ENCODE peak calls at places on chromosomes 4 and X, in four cellular contexts. One of them, this sample, is unnamed.

GRCh38 chrX:78011846-78012245 is 42.4 kb upstream of the PGAM4 start:
- DNase-seq in HCT116: no peak
- DNase-seq in HepG2: no peak
- DNase-seq in K562: no peak
- DNase-seq in this sample: no peak

GRCh38 chrX:101108293-101108692 is 10.3 kb downstream of the CENPI start:
- DNase-seq in K562: no peak
- DNase-seq in HepG2: no peak
- DNase-seq in HCT116: no peak
- DNase-seq in this sample: no peak

GRCh38 chrX:3271485-3272186 is 74.8 kb downstream of the MXRA5 start:
- DNase-seq in HepG2: no peak
- DNase-seq in HCT116: no peak
- DNase-seq in K562: no peak
- DNase-seq in this sample: no peak

GRCh38 chrX:83108278-83108677 is 399.8 kb upstream of the POU3F4 start:
- DNase-seq in HCT116: no peak
- DNase-seq in HepG2: no peak
- DNase-seq in K562: no peak
- DNase-seq in this sample: no peak

GRCh38 chrX:128805236-128805635 is 718.1 kb downstream of the SMARCA1 start:
- DNase-seq in HepG2: no peak
- DNase-seq in HCT116: no peak
- DNase-seq in K562: no peak
- DNase-seq in this sample: no peak

GRCh38 chr4:338759-339097 is 1.1 kb downstream of the ZNF141 start:
- DNase-seq in K562: no peak
- DNase-seq in HCT116: no peak
- DNase-seq in HepG2: no peak
- DNase-seq in this sample: no peak

GRCh38 chr4:98778206-98778605 is 119.8 kb upstream of the TSPAN5 start:
- DNase-seq in HepG2: peak
- DNase-seq in HCT116: no peak
- DNase-seq in K562: no peak
- DNase-seq in this sample: peak

GRCh38 chrX:135421537-135421931 is 210 bp upstream of the SMIM10L2A start:
- DNase-seq in HCT116: peak
- DNase-seq in HepG2: no peak
- DNase-seq in K562: peak
- DNase-seq in this sample: peak

GRCh38 chr4:2796261-2797187 is 3.6 kb downstream of the SH3BP2 start:
- DNase-seq in HepG2: no peak
- DNase-seq in K562: no peak
- DNase-seq in HCT116: no peak
- DNase-seq in this sample: no peak

GRCh38 chr4:16893141-16893571 is 5.3 kb downstream of the LDB2 start:
- DNase-seq in K562: no peak
- DNase-seq in HCT116: no peak
- DNase-seq in HepG2: no peak
- DNase-seq in this sample: no peak

GRCh38 chr4:153111426-153112070 is 92.7 kb upstream of the TRIM2 start:
- DNase-seq in HCT116: no peak
- DNase-seq in K562: no peak
- DNase-seq in HepG2: no peak
- DNase-seq in this sample: no peak

GRCh38 chr4:77015390-77015789 is 60.4 kb downstream of the CCNI start:
- DNase-seq in K562: no peak
- DNase-seq in HCT116: no peak
- DNase-seq in HepG2: no peak
- DNase-seq in this sample: no peak

GRCh38 chrX:17052210-17052609 is 105.8 kb downstream of the REPS2 start:
- DNase-seq in HCT116: no peak
- DNase-seq in HepG2: no peak
- DNase-seq in K562: no peak
- DNase-seq in this sample: no peak

GRCh38 chr4:153252122-153252521 is 47.9 kb downstream of the TRIM2 start:
- DNase-seq in HepG2: no peak
- DNase-seq in HCT116: no peak
- DNase-seq in K562: no peak
- DNase-seq in this sample: no peak

DNA sequence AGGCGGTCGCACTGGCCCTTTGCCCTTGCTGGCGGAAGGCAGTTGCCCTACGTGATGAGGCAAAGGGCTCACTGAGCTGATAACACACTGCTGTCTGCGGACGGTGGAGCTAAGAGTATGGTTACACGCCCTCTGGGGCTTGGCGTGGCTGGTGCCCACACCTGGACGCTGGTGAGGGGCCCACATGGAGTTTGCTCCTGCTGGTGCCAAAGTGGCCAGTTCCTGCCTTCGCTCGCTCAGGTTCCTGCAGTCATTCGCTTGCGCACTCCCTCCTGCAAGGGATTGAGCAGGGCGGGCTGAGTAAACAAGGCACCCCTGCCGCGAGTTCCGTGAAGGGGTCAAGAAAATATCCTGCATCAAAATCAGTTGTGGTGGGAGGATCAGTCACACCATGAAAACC is 18.4 kb downstream of the SPARCL1 start:
- DNase-seq in HepG2: no peak
- DNase-seq in K562: no peak
- DNase-seq in HCT116: no peak
- DNase-seq in this sample: no peak
- H3K27ac ChIP-seq in HepG2: no peak
- H3K27ac ChIP-seq in K562: no peak
- H3K27ac ChIP-seq in HCT116: no peak
- H3K27ac ChIP-seq in this sample: no peak

DNA sequence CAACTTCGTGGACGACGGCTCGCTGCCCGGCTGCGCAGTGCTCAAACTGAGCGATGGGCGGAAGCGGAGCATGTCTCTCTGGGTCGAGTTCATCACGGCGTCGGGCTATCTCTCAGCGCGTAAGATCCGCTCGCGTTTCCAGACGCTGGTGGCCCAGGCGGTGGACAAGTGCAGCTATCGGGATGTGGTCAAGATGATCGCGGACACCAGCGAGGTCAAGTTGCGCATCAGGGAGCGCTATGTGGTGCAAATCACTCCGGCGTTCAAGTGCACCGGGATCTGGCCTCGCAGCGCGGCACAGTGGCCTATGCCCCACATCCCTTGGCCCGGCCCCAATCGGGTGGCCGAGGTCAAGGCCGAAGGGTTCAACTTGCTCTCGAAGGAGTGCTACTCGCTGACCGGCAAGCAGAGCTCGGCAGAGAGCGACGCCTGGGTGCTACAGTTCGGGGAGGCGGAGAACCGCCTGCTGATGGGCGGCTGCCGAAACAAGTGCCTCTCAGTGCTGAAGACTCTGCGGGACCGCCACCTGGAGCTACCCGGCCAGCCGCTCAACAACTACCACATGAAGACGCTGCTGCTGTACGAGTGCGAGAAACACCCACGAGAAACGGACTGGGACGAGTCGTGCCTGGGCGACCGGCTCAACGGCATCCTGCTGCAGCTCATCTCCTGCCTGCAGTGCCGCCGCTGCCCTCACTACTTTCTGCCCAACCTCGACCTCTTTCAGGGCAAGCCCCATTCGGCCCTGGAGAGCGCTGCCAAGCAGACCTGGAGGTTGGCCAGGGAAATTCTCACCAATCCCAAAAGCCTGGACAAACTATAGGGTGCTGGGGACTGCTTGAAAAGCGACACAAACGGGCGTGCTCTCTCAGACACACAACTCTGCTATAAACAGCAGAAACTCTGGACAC is 1.6 kb downstream of the MAB21L2 start:
- DNase-seq in HCT116: no peak
- DNase-seq in HepG2: no peak
- DNase-seq in K562: no peak
- DNase-seq in this sample: no peak
- H3K4me3 ChIP-seq in HCT116: no peak
- H3K4me3 ChIP-seq in HepG2: no peak
- H3K4me3 ChIP-seq in K562: no peak
- H3K4me3 ChIP-seq in this sample: peak

GRCh38 chr4:182246401-182247205 is 3.4 kb downstream of the TENM3 start:
- DNase-seq in HCT116: no peak
- DNase-seq in HepG2: no peak
- DNase-seq in K562: no peak
- DNase-seq in this sample: no peak

GRCh38 chr4:182245041-182245440 is 1.8 kb downstream of the TENM3 start:
- DNase-seq in HepG2: no peak
- DNase-seq in K562: no peak
- DNase-seq in HCT116: no peak
- DNase-seq in this sample: no peak

GRCh38 chr4:182242793-182243192 is 409 bp upstream of the TENM3 start:
- DNase-seq in HepG2: no peak
- DNase-seq in K562: no peak
- DNase-seq in HCT116: no peak
- DNase-seq in this sample: no peak

GRCh38 chr4:182248295-182248694 is 5.1 kb downstream of the TENM3 start:
- DNase-seq in K562: no peak
- DNase-seq in HCT116: no peak
- DNase-seq in HepG2: no peak
- DNase-seq in this sample: no peak

DNA sequence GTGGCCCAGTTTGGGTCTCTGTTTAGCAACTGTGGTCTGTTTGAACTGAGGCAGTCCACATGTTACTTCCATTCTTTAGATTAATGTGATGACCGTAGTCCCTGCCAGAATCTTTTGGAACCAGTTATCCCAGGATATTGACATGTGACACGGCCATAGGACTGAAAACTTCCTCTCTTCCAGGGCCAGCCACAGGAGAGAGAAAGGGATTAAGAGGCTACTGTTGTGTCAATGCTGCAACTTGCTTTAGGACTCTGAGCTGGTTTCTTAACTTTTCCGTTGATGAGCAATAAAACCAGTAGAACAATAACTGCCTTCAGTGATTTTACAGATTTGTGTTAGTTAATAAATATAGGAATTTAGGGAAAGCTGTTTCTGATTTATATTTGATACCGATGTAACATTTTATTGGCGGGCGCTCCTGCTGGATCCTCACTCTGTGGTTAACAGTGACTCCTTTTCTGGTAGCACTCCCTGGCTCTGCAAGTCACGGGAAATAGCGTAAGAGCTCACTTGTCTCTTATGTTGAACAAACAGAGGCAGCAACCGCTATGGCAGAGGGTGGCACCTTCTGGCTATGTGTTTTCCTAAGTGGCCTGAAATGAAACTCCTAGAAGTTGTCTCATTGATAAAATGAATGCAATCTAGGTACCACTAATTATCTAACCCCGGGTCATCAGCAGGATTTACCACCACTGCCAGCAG is 2.5 kb downstream of the TENM3 start:
- DNase-seq in HepG2: no peak
- DNase-seq in HCT116: no peak
- DNase-seq in K562: no peak
- DNase-seq in this sample: no peak
- TF ChIP-seq TCF7L2 in HepG2: no peak
- TF ChIP-seq TCF7L2 in HCT116: no peak
- TF ChIP-seq TCF7L2 in K562: no peak
- TF ChIP-seq TCF7L2 in this sample: no peak

GRCh38 chr4:40458109-40458508 is 123.0 kb downstream of the CHRNA9 start:
- DNase-seq in K562: no peak
- DNase-seq in HCT116: no peak
- DNase-seq in HepG2: peak
- DNase-seq in this sample: no peak

GRCh38 chr4:40455340-40455902 is 120.3 kb downstream of the CHRNA9 start:
- DNase-seq in K562: no peak
- DNase-seq in HCT116: no peak
- DNase-seq in HepG2: peak
- DNase-seq in this sample: no peak

GRCh38 chr4:40454816-40455215 is 119.7 kb downstream of the CHRNA9 start:
- DNase-seq in K562: no peak
- DNase-seq in HepG2: peak
- DNase-seq in HCT116: no peak
- DNase-seq in this sample: no peak

GRCh38 chr4:40452490-40452813 is 117.3 kb downstream of the CHRNA9 start:
- DNase-seq in HepG2: no peak
- DNase-seq in K562: no peak
- DNase-seq in HCT116: no peak
- DNase-seq in this sample: no peak

DNA sequence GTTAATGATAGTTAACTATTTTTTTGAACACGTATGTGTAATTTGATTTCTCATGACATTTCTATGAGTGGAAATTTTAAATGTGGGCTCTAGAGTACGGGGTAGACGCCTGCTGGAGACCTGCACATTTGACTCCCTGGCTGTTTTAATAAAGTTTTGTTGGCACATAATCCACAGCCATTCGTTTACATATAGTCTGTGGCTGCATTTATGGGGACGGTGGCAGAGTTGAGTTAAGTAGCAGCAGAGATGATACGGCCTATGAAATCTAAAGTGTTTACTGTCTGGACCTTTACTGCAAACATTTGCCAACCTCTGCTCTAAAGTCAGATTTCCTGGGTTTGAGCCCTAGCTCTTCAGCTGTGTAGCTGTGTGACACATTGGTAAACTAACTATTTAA is 118.8 kb downstream of the CHRNA9 start:
- DNase-seq in K562: no peak
- DNase-seq in HepG2: no peak
- DNase-seq in HCT116: no peak
- DNase-seq in this sample: no peak
- H3K27ac ChIP-seq in K562: no peak
- H3K27ac ChIP-seq in HepG2: no peak
- H3K27ac ChIP-seq in HCT116: no peak
- H3K27ac ChIP-seq in this sample: no peak